ENCODE peak calls at places on chromosomes 3 and 15, in eight cellular contexts. One of them, this sample, is unnamed.

GRCh38 chr3:133944641-133945441 is 49.2 kb upstream of the RAB6B start:
- DNase-seq in neural progenitor cell: no peak
- DNase-seq in H1: no peak
- DNase-seq in heart right ventricle: no peak
- DNase-seq in cardiac muscle cell: peak
- DNase-seq in WTC11: no peak
- DNase-seq in choroid plexus epithelial cell: peak
- DNase-seq in type B pancreatic cell: no peak
- DNase-seq in this sample: no peak

GRCh38 chr15:62124176-62124952 is 40.7 kb downstream of the C2CD4B start:
- DNase-seq in neural progenitor cell: no peak
- DNase-seq in H1: no peak
- DNase-seq in heart right ventricle: no peak
- DNase-seq in cardiac muscle cell: peak
- DNase-seq in WTC11: no peak
- DNase-seq in choroid plexus epithelial cell: peak
- DNase-seq in type B pancreatic cell: no peak
- DNase-seq in this sample: no peak

GRCh38 chr3:189507856-189508255 is 123.3 kb upstream of the TP63 start:
- DNase-seq in neural progenitor cell: no peak
- DNase-seq in H1: no peak
- DNase-seq in heart right ventricle: no peak
- DNase-seq in cardiac muscle cell: no peak
- DNase-seq in WTC11: no peak
- DNase-seq in choroid plexus epithelial cell: no peak
- DNase-seq in type B pancreatic cell: no peak
- DNase-seq in this sample: no peak

GRCh38 chr15:96342611-96343528 is 12.4 kb downstream of the NR2F2 start:
- DNase-seq in neural progenitor cell: peak
- DNase-seq in H1: no peak
- DNase-seq in heart right ventricle: no peak
- DNase-seq in cardiac muscle cell: peak
- DNase-seq in WTC11: peak
- DNase-seq in choroid plexus epithelial cell: peak
- DNase-seq in type B pancreatic cell: peak
- DNase-seq in this sample: peak

GRCh38 chr3:127676921-127677351 is 4.2 kb downstream of the ABTB1 start:
- DNase-seq in neural progenitor cell: no peak
- DNase-seq in H1: no peak
- DNase-seq in heart right ventricle: no peak
- DNase-seq in cardiac muscle cell: no peak
- DNase-seq in WTC11: peak
- DNase-seq in choroid plexus epithelial cell: no peak
- DNase-seq in type B pancreatic cell: no peak
- DNase-seq in this sample: no peak

GRCh38 chr15:56232058-56232457 is 11.6 kb downstream of the RFX7 start:
- DNase-seq in neural progenitor cell: no peak
- DNase-seq in H1: no peak
- DNase-seq in heart right ventricle: no peak
- DNase-seq in cardiac muscle cell: no peak
- DNase-seq in WTC11: no peak
- DNase-seq in choroid plexus epithelial cell: no peak
- DNase-seq in type B pancreatic cell: no peak
- DNase-seq in this sample: no peak

GRCh38 chr3:188149587-188149986 is 4.4 kb upstream of the LPP start:
- DNase-seq in neural progenitor cell: no peak
- DNase-seq in H1: no peak
- DNase-seq in heart right ventricle: no peak
- DNase-seq in cardiac muscle cell: no peak
- DNase-seq in WTC11: no peak
- DNase-seq in choroid plexus epithelial cell: no peak
- DNase-seq in type B pancreatic cell: no peak
- DNase-seq in this sample: no peak

GRCh38 chr3:175342196-175342595 is 483.1 kb downstream of the NAALADL2 start:
- DNase-seq in neural progenitor cell: no peak
- DNase-seq in H1: no peak
- DNase-seq in heart right ventricle: no peak
- DNase-seq in cardiac muscle cell: peak
- DNase-seq in WTC11: no peak
- DNase-seq in choroid plexus epithelial cell: peak
- DNase-seq in type B pancreatic cell: no peak
- DNase-seq in this sample: no peak

GRCh38 chr15:39051931-39052705 is 487.5 kb upstream of the RASGRP1 start:
- DNase-seq in neural progenitor cell: no peak
- DNase-seq in H1: no peak
- DNase-seq in heart right ventricle: no peak
- DNase-seq in cardiac muscle cell: no peak
- DNase-seq in WTC11: no peak
- DNase-seq in choroid plexus epithelial cell: no peak
- DNase-seq in type B pancreatic cell: no peak
- DNase-seq in this sample: no peak

GRCh38 chr15:26087395-26087794 is 224.3 kb upstream of the ATP10A start:
- DNase-seq in neural progenitor cell: no peak
- DNase-seq in H1: no peak
- DNase-seq in heart right ventricle: no peak
- DNase-seq in cardiac muscle cell: no peak
- DNase-seq in WTC11: no peak
- DNase-seq in choroid plexus epithelial cell: no peak
- DNase-seq in type B pancreatic cell: no peak
- DNase-seq in this sample: no peak

GRCh38 chr15:52496776-52497470 is 31.8 kb downstream of the MYO5A start:
- DNase-seq in neural progenitor cell: no peak
- DNase-seq in H1: no peak
- DNase-seq in heart right ventricle: no peak
- DNase-seq in cardiac muscle cell: no peak
- DNase-seq in WTC11: no peak
- DNase-seq in choroid plexus epithelial cell: no peak
- DNase-seq in type B pancreatic cell: no peak
- DNase-seq in this sample: no peak

GRCh38 chr15:25684521-25685215 is 178.5 kb downstream of the ATP10A start:
- DNase-seq in neural progenitor cell: no peak
- DNase-seq in H1: no peak
- DNase-seq in heart right ventricle: no peak
- DNase-seq in cardiac muscle cell: peak
- DNase-seq in WTC11: no peak
- DNase-seq in choroid plexus epithelial cell: peak
- DNase-seq in type B pancreatic cell: no peak
- DNase-seq in this sample: no peak

DNA sequence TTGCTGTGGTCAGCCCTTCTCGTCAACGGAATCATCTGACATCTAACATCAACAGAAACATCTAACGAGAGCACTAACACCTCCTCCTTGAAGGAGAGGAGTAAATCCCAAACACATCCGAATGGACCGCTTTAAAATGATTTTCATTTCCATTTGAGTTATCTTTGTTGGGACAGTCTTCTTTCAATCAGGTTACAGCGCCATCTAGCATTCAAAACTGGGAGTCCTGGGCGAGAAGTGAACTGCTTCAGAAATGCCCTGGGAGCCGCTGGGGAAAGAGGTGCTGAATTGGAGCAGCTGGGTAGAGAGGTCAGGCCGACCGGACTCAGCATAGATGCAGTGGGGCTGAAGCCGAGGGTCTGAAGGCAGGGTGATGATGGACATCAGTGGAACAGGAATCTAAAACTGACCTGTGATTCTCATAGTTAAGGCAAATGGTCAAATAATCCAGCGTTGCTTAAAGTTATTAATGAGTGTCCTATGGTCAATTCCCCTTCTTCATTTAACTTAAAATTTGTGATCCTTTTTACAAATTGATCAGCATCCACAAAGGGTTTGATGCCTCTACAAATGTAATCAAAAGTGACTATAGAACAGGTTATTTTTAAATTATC is 170.0 kb upstream of the NDN start:
- DNase-seq in neural progenitor cell: peak
- DNase-seq in H1: no peak
- DNase-seq in heart right ventricle: peak
- DNase-seq in cardiac muscle cell: peak
- DNase-seq in WTC11: peak
- DNase-seq in choroid plexus epithelial cell: peak
- DNase-seq in type B pancreatic cell: no peak
- DNase-seq in this sample: peak
- TF ChIP-seq CTCF in neural progenitor cell: peak
- TF ChIP-seq CTCF in H1: peak
- TF ChIP-seq CTCF in heart right ventricle: peak
- TF ChIP-seq CTCF in cardiac muscle cell: peak
- TF ChIP-seq CTCF in WTC11: peak
- TF ChIP-seq CTCF in choroid plexus epithelial cell: peak
- TF ChIP-seq CTCF in type B pancreatic cell: peak
- TF ChIP-seq CTCF in this sample: peak

DNA sequence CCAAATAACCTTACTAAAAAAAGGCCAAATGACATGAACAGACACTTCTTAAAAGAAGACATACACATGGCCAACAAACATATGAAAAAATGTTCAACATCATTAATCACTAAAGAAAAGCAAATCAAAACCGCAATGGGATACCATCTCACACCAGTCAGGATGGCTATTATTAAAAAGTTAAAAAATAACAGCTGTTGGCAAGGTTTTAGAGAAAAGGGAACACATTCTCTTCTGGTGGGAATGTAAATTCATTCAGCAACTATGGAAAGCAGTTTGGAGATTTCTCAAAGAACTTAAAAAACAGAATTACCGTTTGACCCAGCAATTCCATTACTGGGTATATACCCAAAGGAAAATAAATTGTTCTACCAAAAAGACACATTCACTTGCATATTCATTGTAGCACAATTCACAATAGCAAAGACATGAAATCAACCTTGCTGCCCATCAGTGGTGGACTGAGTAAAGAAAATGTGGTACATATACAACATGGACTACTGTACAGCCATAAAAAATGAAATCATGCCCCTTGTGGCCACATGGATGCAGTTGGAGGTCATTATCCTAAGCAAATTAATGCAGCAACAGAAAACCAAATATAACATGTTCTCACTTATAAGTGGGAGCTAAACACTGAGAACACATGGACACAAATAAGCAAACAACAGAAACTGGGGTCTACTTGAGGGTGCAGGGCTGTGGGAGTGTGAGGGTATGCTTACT is 190.7 kb upstream of the MCTP2 start:
- DNase-seq in neural progenitor cell: no peak
- DNase-seq in H1: no peak
- DNase-seq in heart right ventricle: no peak
- DNase-seq in cardiac muscle cell: no peak
- DNase-seq in WTC11: no peak
- DNase-seq in choroid plexus epithelial cell: no peak
- DNase-seq in type B pancreatic cell: no peak
- DNase-seq in this sample: no peak
- TF ChIP-seq CTCF in neural progenitor cell: peak
- TF ChIP-seq CTCF in H1: no peak
- TF ChIP-seq CTCF in heart right ventricle: no peak
- TF ChIP-seq CTCF in cardiac muscle cell: no peak
- TF ChIP-seq CTCF in WTC11: no peak
- TF ChIP-seq CTCF in choroid plexus epithelial cell: no peak
- TF ChIP-seq CTCF in type B pancreatic cell: peak
- TF ChIP-seq CTCF in this sample: no peak

DNA sequence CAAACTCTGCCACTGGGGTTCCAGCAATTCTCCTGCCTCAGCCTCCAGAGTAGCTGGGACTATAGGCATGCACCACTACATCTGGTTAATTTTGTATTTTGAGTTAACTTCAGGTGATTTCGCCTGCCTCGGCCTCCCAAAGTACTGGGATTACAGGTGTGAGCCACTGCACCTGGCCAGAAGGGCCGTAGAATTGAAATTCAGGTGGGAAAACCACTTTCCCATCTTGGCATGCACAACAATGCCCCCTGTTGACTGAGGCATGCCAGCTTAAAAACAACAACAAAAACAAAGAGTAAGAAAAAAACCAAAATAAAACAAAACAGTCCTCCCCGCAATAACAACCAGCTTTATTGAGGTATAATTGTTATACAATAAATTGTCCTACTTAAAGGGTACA is 32.6 kb upstream of the RAB11A start:
- DNase-seq in neural progenitor cell: peak
- DNase-seq in H1: no peak
- DNase-seq in heart right ventricle: no peak
- DNase-seq in cardiac muscle cell: no peak
- DNase-seq in WTC11: peak
- DNase-seq in choroid plexus epithelial cell: no peak
- DNase-seq in type B pancreatic cell: no peak
- DNase-seq in this sample: no peak
- TF ChIP-seq CTCF in neural progenitor cell: peak
- TF ChIP-seq CTCF in H1: peak
- TF ChIP-seq CTCF in heart right ventricle: no peak
- TF ChIP-seq CTCF in cardiac muscle cell: no peak
- TF ChIP-seq CTCF in WTC11: peak
- TF ChIP-seq CTCF in choroid plexus epithelial cell: peak
- TF ChIP-seq CTCF in type B pancreatic cell: peak
- TF ChIP-seq CTCF in this sample: peak

DNA sequence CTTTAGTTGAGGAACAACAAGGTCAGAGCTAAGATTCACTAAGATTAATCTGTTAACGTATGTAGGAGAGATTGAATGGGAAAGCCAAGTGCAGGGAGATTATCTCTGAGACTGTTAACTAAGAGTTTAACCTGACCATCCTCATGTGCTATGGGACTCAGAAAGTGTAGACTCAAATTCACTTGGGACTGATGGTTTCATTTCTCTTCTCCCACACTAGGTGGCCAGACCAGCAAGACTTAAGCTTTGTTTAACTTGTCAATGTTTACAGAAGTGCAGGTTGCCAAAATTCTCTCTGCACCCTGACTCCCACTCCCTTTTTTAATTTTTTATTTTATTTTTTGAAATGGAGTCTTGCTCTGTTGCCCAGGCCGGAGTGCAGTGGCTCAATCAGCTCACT is 6.3 kb upstream of the HEXA start:
- DNase-seq in neural progenitor cell: no peak
- DNase-seq in H1: no peak
- DNase-seq in heart right ventricle: no peak
- DNase-seq in cardiac muscle cell: peak
- DNase-seq in WTC11: no peak
- DNase-seq in choroid plexus epithelial cell: peak
- DNase-seq in type B pancreatic cell: no peak
- DNase-seq in this sample: no peak
- TF ChIP-seq CTCF in neural progenitor cell: no peak
- TF ChIP-seq CTCF in H1: peak
- TF ChIP-seq CTCF in heart right ventricle: no peak
- TF ChIP-seq CTCF in cardiac muscle cell: peak
- TF ChIP-seq CTCF in WTC11: no peak
- TF ChIP-seq CTCF in choroid plexus epithelial cell: peak
- TF ChIP-seq CTCF in type B pancreatic cell: peak
- TF ChIP-seq CTCF in this sample: no peak